ENCODE peak calls at places on chromosome 2, in seven cellular contexts. A is SJSA1; N is tibial artery; U is RWPE1; Z is colonic mucosa; T is CD8-positive, alpha-beta T cell; M is effector memory CD4-positive, alpha-beta T cell. P is an unnamed sample.

GRCh38 chr2:209387389-209387788 is 36.5 kb upstream of the MAP2 start:
- DNase-seq in A (no peak), N (no peak), U (no peak), Z (no peak), T (no peak), M (no peak), P (no peak)

GRCh38 chr2:33298233-33298632 is 178.2 kb upstream of the RASGRP3 start:
- DNase-seq in A (no peak), N (no peak), U (no peak), Z (no peak), T (no peak), M (no peak), P (no peak)

GRCh38 chr2:226475650-226476049 is 324.0 kb downstream of the IRS1 start:
- DNase-seq in A (peak; percentile 84), N (no peak), U (peak; percentile 64), Z (no peak), T (no peak), M (no peak), P (no peak)

GRCh38 chr2:173124441-173124840 is 48.8 kb downstream of the MAP3K20 start:
- DNase-seq in A (no peak), N (no peak), U (peak; percentile 77), Z (no peak), T (no peak), M (no peak), P (peak; percentile 72)

GRCh38 chr2:42770288-42771131 is 6.6 kb upstream of the OXER1 start:
- DNase-seq in A (no peak), N (no peak), U (peak; percentile 26), Z (no peak), T (no peak), M (no peak), P (no peak)

GRCh38 chr2:223526106-223526505 is 76.1 kb downstream of the SCG2 start:
- DNase-seq in A (no peak), N (no peak), U (no peak), Z (no peak), T (no peak), M (no peak), P (no peak)

GRCh38 chr2:74834806-74835755 is 1.2 kb downstream of the HK2 start:
- DNase-seq in A (peak; percentile 61), N (no peak), U (peak; percentile 78), Z (peak; percentile 69), T (peak; percentile 53), M (peak; percentile 42), P (no peak)

GRCh38 chr2:224284134-224284946 is 117.6 kb downstream of the FAM124B start:
- DNase-seq in A (peak; percentile 52), N (no peak), U (peak; percentile 33), Z (peak; percentile 30), T (no peak), M (no peak), P (no peak)

GRCh38 chr2:207561386-207562080 is 31.8 kb downstream of the CREB1 start:
- DNase-seq in A (no peak), N (no peak), U (no peak), Z (no peak), T (no peak), M (no peak), P (no peak)

GRCh38 chr2:61750624-61751023 is 103.2 kb downstream of the FAM161A start:
- DNase-seq in A (no peak), N (no peak), U (no peak), Z (no peak), T (no peak), M (no peak), P (no peak)

GRCh38 chr2:39696072-39696471 is 30.4 kb downstream of the TMEM178A start:
- DNase-seq in A (peak; percentile 86), N (no peak), U (no peak), Z (no peak), T (no peak), M (no peak), P (no peak)

GRCh38 chr2:96856776-96857673 is 791 bp downstream of the ANKRD39 start:
- DNase-seq in A (peak; percentile 32), N (no peak), U (no peak), Z (peak; percentile 58), T (peak; percentile 49), M (no peak), P (no peak)

GRCh38 chr2:150681120-150681796 is 193.8 kb upstream of the RND3 start:
- DNase-seq in A (no peak), N (no peak), U (no peak), Z (no peak), T (no peak), M (no peak), P (peak; percentile 73)

GRCh38 chr2:126857502-126857901 is 41.2 kb upstream of the TEX51 start:
- DNase-seq in A (no peak), N (no peak), U (no peak), Z (no peak), T (no peak), M (no peak), P (no peak)

GRCh38 chr2:158575051-158575635 is 118.4 kb downstream of the PKP4 start:
- DNase-seq in A (peak; percentile 38), N (no peak), U (no peak), Z (no peak), T (no peak), M (no peak), P (no peak)

GRCh38 chr2:15714609-15715008 is 122.9 kb downstream of the DDX1 start:
- DNase-seq in A (no peak), N (no peak), U (no peak), Z (no peak), T (no peak), M (no peak), P (peak; percentile 26)

DNA sequence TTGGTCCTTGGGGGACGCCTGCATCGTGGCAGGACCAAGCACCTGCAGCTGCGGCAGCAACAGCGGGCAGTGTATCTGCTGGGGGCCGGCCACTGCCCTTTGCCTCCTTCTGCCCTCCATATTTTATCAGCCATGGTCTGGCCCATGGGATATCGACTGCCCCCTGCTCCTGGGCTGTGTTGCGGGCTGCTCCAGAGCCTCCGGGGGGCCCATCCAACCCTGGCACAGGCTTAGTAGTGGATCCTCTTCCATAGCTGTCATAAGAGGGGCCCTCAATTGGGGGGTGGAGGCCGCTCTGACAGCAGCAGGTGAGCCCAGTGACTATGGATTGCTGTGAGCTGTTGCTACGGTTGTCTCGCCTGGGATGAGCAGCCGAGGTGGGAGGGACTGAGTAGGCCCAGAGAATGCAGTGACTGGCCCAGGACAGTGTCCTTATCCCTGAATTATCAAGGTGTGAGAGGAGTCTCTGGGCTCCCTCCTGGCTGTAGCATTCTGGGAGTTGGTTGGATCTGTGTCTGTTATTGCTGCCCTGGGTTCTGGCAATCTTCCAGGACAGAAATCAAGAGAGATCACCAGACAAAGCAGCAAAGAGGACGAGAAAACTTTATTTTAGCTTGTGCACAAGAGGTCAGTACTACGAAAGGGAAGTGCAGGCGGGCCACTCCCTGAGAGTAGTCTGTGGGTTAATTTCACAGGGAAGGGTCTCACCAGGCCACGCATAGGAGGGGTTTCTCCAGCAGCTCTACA is 145.1 kb downstream of the ASB1 start:
- DNase-seq in A (no peak), N (no peak), U (no peak), Z (no peak), T (no peak), M (no peak), P (no peak)
- H3K27ac ChIP-seq in A (no peak overlapping the region), N (no peak overlapping the region), U (no peak overlapping the region), Z (no peak overlapping the region), T (no peak overlapping the region), M (no peak overlapping the region), P (no peak overlapping the region)

DNA sequence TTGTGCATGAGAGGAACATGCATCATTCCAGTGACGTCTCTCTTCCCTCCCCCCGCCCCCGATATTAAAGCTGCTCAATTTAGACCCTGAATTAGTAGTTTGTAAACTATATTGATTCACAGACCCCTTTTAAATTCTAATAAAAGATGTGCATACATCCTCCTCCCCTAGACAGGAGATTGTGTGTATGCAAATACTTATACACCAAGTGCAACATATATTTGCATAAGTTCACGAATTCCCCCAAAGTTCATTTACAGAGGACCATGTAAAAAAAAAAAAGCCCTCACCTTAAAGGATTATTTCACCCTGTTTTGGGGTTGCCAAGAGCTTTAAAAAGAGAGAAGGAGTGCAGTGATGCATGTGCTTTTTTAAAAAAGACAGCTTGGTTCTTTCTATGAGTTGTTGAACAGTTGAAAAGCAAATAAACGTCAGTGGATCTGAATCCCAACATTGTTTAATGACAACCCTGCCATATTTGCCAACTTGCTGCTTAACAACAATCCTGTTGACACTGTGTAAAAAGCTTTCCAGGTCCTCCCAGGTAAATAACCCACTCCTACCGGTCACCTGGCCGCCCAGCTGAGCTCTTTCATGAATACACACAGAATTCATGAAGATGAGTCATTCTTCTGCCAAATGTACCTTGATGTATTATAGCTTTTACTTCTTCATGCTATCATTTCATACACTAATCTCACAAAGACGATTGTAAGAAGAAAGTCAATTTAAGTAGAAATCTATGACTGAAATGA is 211.5 kb downstream of the IKZF2 start:
- DNase-seq in A (no peak), N (no peak), U (peak; percentile 45), Z (peak; percentile 80), T (no peak), M (no peak), P (peak; percentile 68)
- H3K27ac ChIP-seq in A (no peak overlapping the region), N (no peak overlapping the region), U (no peak overlapping the region), Z (peak overlapping the region; percentile 26), T (no peak overlapping the region), M (no peak overlapping the region), P (peak overlapping the region; percentile 65)

DNA sequence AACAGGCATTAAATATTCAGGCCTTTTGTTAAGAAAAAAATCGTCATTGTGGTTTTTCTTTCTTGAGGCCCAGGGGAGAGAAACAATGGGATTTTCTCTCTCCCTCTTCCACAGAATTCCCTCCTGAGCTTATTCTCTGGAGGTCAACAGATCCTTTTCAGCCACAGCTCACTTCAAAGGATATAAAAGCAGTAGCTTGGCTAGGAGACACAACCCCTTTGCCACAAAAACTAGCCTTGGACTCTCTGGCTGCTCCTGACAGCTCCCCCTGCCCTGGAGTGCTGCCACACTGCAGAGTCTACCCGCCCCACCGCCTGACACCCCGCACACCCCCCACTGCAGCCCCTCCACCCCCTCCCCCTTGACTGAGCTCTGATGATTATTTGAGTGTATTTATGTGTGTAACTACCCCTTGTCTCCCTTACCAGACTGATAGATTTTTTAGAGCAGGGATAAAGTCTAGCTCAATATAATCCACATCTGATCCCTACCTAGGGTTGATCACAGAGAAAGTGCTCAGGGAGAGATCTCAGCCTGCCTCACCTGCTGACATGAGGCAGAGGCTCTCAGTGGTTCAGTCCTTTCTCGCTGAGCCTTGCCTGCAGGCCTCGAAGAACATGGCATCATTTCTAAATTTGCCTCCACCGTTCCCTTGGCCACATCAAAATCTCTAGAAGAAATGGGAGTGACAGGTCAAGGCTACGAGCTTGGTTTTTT is 132.2 kb upstream of the SP5 start:
- DNase-seq in A (peak; percentile 6), N (no peak), U (no peak), Z (no peak), T (no peak), M (no peak), P (no peak)
- H3K27ac ChIP-seq in A (no peak overlapping the region), N (no peak overlapping the region), U (no peak overlapping the region), Z (no peak overlapping the region), T (no peak overlapping the region), M (no peak overlapping the region), P (no peak overlapping the region)

DNA sequence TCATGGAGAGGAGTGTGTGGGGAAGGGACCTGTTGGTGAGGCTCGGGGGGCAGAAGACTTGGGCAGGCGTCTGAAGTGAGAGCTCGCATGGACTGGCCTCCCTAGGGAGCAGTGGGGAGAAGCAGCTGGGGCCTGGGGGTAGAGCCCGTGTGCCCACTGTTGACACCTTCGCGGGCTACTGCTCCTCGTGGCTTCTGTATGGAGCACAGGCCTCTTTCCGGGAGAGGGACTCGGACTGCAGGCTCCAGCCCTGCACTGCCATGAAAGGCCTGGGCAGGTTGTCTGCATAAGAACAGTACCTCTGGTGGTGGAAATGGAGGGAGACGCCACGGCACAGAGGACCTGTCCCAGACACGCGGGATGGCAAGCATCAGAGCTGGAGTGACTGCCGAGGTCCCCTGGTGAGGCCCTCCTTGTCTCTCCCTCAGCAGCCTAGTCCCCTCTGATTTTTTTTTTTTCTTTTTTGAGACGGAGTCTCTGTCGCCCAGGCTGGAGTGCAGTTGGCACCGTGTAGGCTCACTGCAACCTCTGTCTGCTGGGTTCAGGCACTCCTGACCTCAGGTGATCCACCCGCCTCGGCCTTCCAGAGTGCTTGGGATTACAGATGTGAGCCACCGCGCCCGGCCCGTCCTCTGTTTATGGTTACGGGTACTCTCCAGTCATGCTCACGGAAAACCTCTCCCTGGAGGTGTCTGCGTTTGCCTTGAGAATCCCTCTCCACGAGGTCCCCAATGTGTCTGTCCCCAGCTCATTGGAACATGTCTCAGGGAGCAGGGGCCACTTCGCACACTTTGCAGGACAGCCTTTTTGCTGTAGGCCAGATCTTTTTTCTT is 44.7 kb upstream of the PTMA start:
- DNase-seq in A (no peak), N (no peak), U (no peak), Z (no peak), T (no peak), M (no peak), P (no peak)
- H3K27ac ChIP-seq in A (no peak overlapping the region), N (peak overlapping the region; percentile 97), U (peak overlapping the region; percentile 91), Z (no peak overlapping the region), T (no peak overlapping the region), M (no peak overlapping the region), P (no peak overlapping the region)